ENCODE peak calls at places on chromosome 7, in seven cellular contexts. L, G, E, B, M, I and F are unnamed samples. For H3K36me3, the result is how much of the 10 kb centered on the place peaks cover.

GRCh38 chr7:148527717-148528168 is 62.8 kb upstream of the C7orf33 start:
- DNase-seq in I (peak), E (peak), M (peak), L (peak), B (no peak), G (peak), F (peak)

GRCh38 chr7:132065193-132065972 is 509.0 kb upstream of the PODXL start:
- DNase-seq in G (peak), M (peak), I (peak), E (no peak), B (no peak), L (peak), F (peak)

GRCh38 chr7:15167912-15168311 is 265.4 kb upstream of the DGKB start:
- DNase-seq in E (no peak), L (no peak), M (no peak), G (no peak), I (no peak), B (no peak), F (no peak)

GRCh38 chr7:149216402-149216801 is 21.1 kb downstream of the ZNF282 start:
- DNase-seq in G (no peak), B (no peak), L (no peak), I (no peak), M (no peak), E (no peak), F (no peak)

GRCh38 chr7:117090820-117091219 is 137.5 kb downstream of the ST7 start:
- DNase-seq in I (no peak), E (no peak), M (no peak), B (no peak), L (no peak), G (no peak), F (peak)

GRCh38 chr7:20858913-20859312 is 72.2 kb upstream of the SP8 start:
- DNase-seq in B (no peak), G (no peak), M (no peak), I (no peak), L (no peak), E (no peak), F (peak)

GRCh38 chr7:102897211-102897621 is 15.6 kb upstream of the LRRC17 start:
- DNase-seq in L (peak), G (no peak), M (no peak), E (no peak), B (no peak), I (no peak), F (no peak)

GRCh38 chr7:2726316-2727018 is 38.5 kb downstream of the AMZ1 start:
- DNase-seq in M (no peak), I (peak), L (no peak), E (peak), G (peak), B (no peak), F (no peak)

GRCh38 chr7:71780282-71780681 is 631.9 kb downstream of the CALN1 start:
- DNase-seq in G (no peak), L (no peak), E (no peak), B (peak), I (no peak), M (no peak), F (no peak)
- H3K27ac ChIP-seq in G (no peak), L (no peak), E (no peak), B (no peak), I (no peak), M (no peak), F (no peak)

DNA sequence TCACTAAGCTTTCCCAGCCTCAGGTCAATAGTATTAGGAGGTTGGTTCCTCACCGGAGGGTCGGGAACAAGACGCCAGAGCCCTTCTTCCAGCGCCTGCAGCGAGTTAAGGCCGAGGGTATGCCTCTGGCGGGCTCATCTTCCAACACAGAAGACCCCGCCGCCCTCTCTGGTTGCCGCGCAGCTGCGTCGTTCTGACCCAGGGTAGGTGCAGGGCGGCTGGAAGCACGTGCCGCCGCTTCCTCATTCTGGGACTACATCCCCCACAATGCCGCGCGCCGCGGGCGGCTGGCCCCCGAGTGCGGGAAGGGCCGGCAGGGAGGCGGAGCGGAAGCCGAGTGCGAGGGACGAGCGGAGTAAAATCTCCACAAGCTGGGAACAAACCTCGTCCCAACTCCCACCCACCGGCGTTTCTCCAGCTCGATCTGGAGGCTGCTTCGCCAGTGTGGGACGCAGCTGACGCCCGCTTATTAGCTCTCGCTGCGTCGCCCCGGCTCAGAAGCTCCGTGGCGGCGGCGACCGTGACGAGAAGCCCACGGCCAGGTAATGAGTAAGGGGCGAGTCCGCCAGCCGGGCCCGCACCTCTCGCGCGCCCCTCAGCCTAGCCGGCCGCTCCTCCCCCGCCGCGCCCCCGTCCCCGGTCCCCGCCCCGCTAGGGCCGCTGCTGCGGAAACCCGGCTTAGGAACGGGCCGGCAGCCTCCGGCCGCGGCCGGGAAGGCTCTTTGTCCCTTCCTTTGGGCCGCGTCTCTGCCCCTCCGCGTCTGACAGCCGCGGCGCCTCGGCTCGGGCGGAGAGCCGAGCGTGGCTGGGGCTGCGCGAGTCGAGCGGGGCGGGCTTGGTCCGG is at the start of gene CCDC126:
- DNase-seq in E (peak), L (peak), M (peak), I (peak), B (peak), G (peak), F (peak)
- TF ChIP-seq POLR2A in E (peak), L (peak), M (peak), I (peak), B (no peak), G (peak), F (peak)

GRCh38 chr7:157177997-157178396 is 39.3 kb downstream of the UBE3C start:
- DNase-seq in E (no peak), M (no peak), I (no peak), B (no peak), G (no peak), L (no peak), F (no peak)

GRCh38 chr7:157176771-157177170 is 38.0 kb downstream of the UBE3C start:
- DNase-seq in I (no peak), E (no peak), G (no peak), B (no peak), L (no peak), M (no peak), F (no peak)

GRCh38 chr7:157177333-157177993 is 38.7 kb downstream of the UBE3C start:
- DNase-seq in L (no peak), G (no peak), E (no peak), M (no peak), B (no peak), I (no peak), F (no peak)
- H3K36me3 ChIP-seq in L (under half), G (under half), E (under half), M (under half), B (half or more), I (under half), F (under half)

GRCh38 chr7:32077806-32078205 is 7.6 kb upstream of the PDE1C start:
- DNase-seq in E (no peak), G (no peak), M (no peak), B (no peak), I (no peak), L (no peak), F (no peak)
- H3K27ac ChIP-seq in E (no peak), G (no peak), M (no peak), B (no peak), I (no peak), L (no peak), F (no peak)

GRCh38 chr7:106070201-106070551 is 41.9 kb downstream of the SYPL1 start:
- DNase-seq in G (peak), B (peak), L (no peak), I (peak), M (no peak), E (peak), F (no peak)

GRCh38 chr7:106070567-106071254 is 41.4 kb downstream of the SYPL1 start:
- DNase-seq in G (no peak), E (no peak), M (no peak), B (no peak), I (peak), L (no peak), F (peak)

GRCh38 chr7:106072715-106073091 is 39.4 kb downstream of the SYPL1 start:
- DNase-seq in L (no peak), G (no peak), M (no peak), E (no peak), B (no peak), I (no peak), F (no peak)

GRCh38 chr7:106071999-106072714 is 40.0 kb downstream of the SYPL1 start:
- DNase-seq in E (no peak), L (peak), I (peak), M (no peak), B (no peak), G (peak), F (peak)

DNA sequence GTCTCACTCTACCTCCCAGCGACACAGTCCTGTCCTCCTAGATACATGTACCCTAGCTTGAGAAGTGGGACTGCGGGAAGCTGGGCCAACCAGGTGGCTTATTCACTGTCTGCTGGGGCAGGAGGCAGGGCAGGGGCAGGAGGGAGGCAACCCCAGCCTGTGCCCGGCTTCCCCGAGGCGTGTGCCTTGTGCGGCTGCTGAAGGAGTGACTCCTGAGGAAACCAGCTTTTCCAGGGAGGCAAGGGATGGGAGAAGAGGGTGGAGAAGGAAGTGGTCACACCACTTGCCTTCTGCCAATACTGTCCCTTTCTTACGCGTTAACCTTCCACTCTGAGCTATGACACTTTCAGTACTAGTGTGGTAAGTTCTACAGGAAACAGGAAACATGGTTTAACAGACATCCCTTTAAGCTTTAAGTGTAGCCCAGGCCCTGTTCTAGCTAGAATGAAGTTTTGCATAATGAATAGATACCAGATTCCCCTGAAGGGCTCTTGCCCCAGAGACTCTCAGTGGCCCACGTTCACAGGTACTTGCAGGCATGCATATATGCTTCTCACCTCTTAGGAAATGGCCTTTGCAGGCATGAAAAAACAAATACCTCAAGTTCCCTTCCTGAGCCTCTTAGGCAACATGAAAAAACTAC is 40.6 kb downstream of the SYPL1 start:
- DNase-seq in E (no peak), M (no peak), I (no peak), G (no peak), L (peak), B (no peak), F (no peak)
- TF ChIP-seq POLR2A in E (no peak), M (no peak), I (no peak), G (no peak), L (no peak), B (no peak), F (no peak)